ENCODE peak calls at places on chromosomes 2 and 18, in six cellular contexts. A is spleen; E is NCI-H2171; Z is activated T-helper 2 cell treated with anti-CD3 and anti-CD28 coated beads, Interferon-gamma antibody, Interleukin-2, Interleukin-4, amounts not matched to agents 10 μg/mL and 5 μg/mL and 100 μg/mL, durations not matched to agents 14 hours and 24 hours and 36 hours; P is activated CD4-positive, alpha-beta T cell treated with anti-CD3 and anti-CD28 coated beads for 1 hour; Y is stimulated activated CD4-positive, alpha-beta T cell treated with anti-CD3 and anti-CD28 coated beads, Interleukin-2, amount 100 ng/mL, for 24 hours. G is an unnamed sample.

GRCh38 chr2:1509271-1509995 is 96.2 kb downstream of the TPO start:
- DNase-seq in A (no peak), Y (no peak), E (no peak), P (no peak), Z (peak), G (no peak)

GRCh38 chr18:71665131-71665530 is 879.0 kb downstream of the CBLN2 start:
- DNase-seq in A (no peak), E (no peak), Y (no peak), Z (no peak), P (no peak), G (no peak)

GRCh38 chr2:2765839-2766495 is 434.9 kb upstream of the MYT1L start:
- DNase-seq in A (no peak), E (no peak), P (no peak), Y (no peak), Z (no peak), G (no peak)

GRCh38 chr2:25494626-25495025 is 152.9 kb upstream of the DNMT3A start:
- DNase-seq in A (no peak), Z (no peak), E (no peak), P (no peak), Y (no peak), G (no peak)

GRCh38 chr2:27130396-27130795 is 4.0 kb downstream of the PREB start:
- DNase-seq in P (no peak), Z (no peak), A (peak), Y (no peak), E (no peak), G (no peak)

GRCh38 chr18:61129001-61129400 is 204.2 kb upstream of the CDH20 start:
- DNase-seq in P (no peak), E (no peak), A (no peak), Z (no peak), Y (no peak), G (no peak)

GRCh38 chr2:200515155-200515554 is 5.3 kb upstream of the KCTD18 start:
- DNase-seq in Y (no peak), E (no peak), Z (no peak), P (no peak), A (no peak), G (no peak)

GRCh38 chr2:234725528-234726264 is 226.1 kb upstream of the SH3BP4 start:
- DNase-seq in P (no peak), A (no peak), Y (no peak), Z (no peak), E (no peak), G (no peak)

GRCh38 chr2:223197046-223197445 is 145.1 kb downstream of the KCNE4 start:
- DNase-seq in P (no peak), Y (no peak), A (no peak), Z (no peak), E (no peak), G (no peak)

GRCh38 chr2:12381543-12382323 is 335.0 kb upstream of the TRIB2 start:
- DNase-seq in Y (no peak), P (no peak), A (no peak), Z (no peak), E (no peak), G (peak)

GRCh38 chr18:59423251-59423650 is 64.2 kb upstream of the LMAN1 start:
- DNase-seq in A (no peak), E (no peak), Y (no peak), Z (no peak), P (no peak), G (no peak)

GRCh38 chr2:73243884-73244570 is 9.9 kb downstream of the CCT7 start:
- DNase-seq in Y (no peak), P (no peak), E (peak), A (no peak), Z (no peak), G (no peak)

GRCh38 chr2:44358498-44358897 is 2.8 kb downstream of the PREPL start:
- DNase-seq in Y (peak), P (no peak), A (no peak), Z (no peak), E (no peak), G (no peak)

GRCh38 chr2:100832885-100833284 is 12.9 kb downstream of the NPAS2 start:
- DNase-seq in P (no peak), Z (no peak), Y (no peak), A (no peak), E (no peak), G (no peak)

GRCh38 chr2:3683748-3684454 is 19.5 kb upstream of the DCDC2C start:
- DNase-seq in Y (no peak), Z (no peak), E (no peak), A (no peak), P (no peak), G (no peak)

GRCh38 chr2:132034646-132035045 is 127.1 kb downstream of the ANKRD30BL start:
- DNase-seq in A (no peak), Y (no peak), P (no peak), Z (no peak), E (no peak), G (no peak)